ENCODE peak calls at places on chromosomes 2 and 18, in five cellular contexts. One of them, this sample, is unnamed.

GRCh38 chr2:11248-11941 is 34.9 kb downstream of the FAM110C start:
- DNase-seq in anterior cingulate cortex: no peak
- DNase-seq in RPMI7951: no peak
- DNase-seq in breast epithelium: peak
- DNase-seq in activated CD4-positive, alpha-beta T cell treated with anti-CD3 and anti-CD28 coated beads, Interleukin-2, amount 50 U/mL, for 1 hour: peak
- DNase-seq in this sample: peak

GRCh38 chr18:35525795-35526475 is 28.2 kb upstream of the INO80C start:
- DNase-seq in anterior cingulate cortex: no peak
- DNase-seq in RPMI7951: no peak
- DNase-seq in breast epithelium: no peak
- DNase-seq in activated CD4-positive, alpha-beta T cell treated with anti-CD3 and anti-CD28 coated beads, Interleukin-2, amount 50 U/mL, for 1 hour: no peak
- DNase-seq in this sample: no peak

GRCh38 chr2:119702918-119703401 is 24.0 kb downstream of the TMEM177 start:
- DNase-seq in anterior cingulate cortex: peak
- DNase-seq in RPMI7951: peak
- DNase-seq in breast epithelium: peak
- DNase-seq in activated CD4-positive, alpha-beta T cell treated with anti-CD3 and anti-CD28 coated beads, Interleukin-2, amount 50 U/mL, for 1 hour: peak
- DNase-seq in this sample: peak

GRCh38 chr2:233141888-233142287 is 81.7 kb downstream of the INPP5D start:
- DNase-seq in anterior cingulate cortex: no peak
- DNase-seq in RPMI7951: no peak
- DNase-seq in breast epithelium: no peak
- DNase-seq in activated CD4-positive, alpha-beta T cell treated with anti-CD3 and anti-CD28 coated beads, Interleukin-2, amount 50 U/mL, for 1 hour: no peak
- DNase-seq in this sample: no peak

GRCh38 chr18:48862116-48862515 is 88.6 kb downstream of the SMAD7 start:
- DNase-seq in anterior cingulate cortex: no peak
- DNase-seq in RPMI7951: no peak
- DNase-seq in breast epithelium: no peak
- DNase-seq in activated CD4-positive, alpha-beta T cell treated with anti-CD3 and anti-CD28 coated beads, Interleukin-2, amount 50 U/mL, for 1 hour: no peak
- DNase-seq in this sample: no peak

GRCh38 chr2:187390891-187391290 is 57.2 kb downstream of the CALCRL start:
- DNase-seq in anterior cingulate cortex: no peak
- DNase-seq in RPMI7951: peak
- DNase-seq in breast epithelium: no peak
- DNase-seq in activated CD4-positive, alpha-beta T cell treated with anti-CD3 and anti-CD28 coated beads, Interleukin-2, amount 50 U/mL, for 1 hour: no peak
- DNase-seq in this sample: peak

GRCh38 chr2:98601532-98602132 is 6.7 kb downstream of the COA5 start:
- DNase-seq in anterior cingulate cortex: no peak
- DNase-seq in RPMI7951: peak
- DNase-seq in breast epithelium: no peak
- DNase-seq in activated CD4-positive, alpha-beta T cell treated with anti-CD3 and anti-CD28 coated beads, Interleukin-2, amount 50 U/mL, for 1 hour: no peak
- DNase-seq in this sample: peak

GRCh38 chr2:241151934-241152660 is 1.8 kb downstream of the PPP1R7 start:
- DNase-seq in anterior cingulate cortex: no peak
- DNase-seq in RPMI7951: no peak
- DNase-seq in breast epithelium: no peak
- DNase-seq in activated CD4-positive, alpha-beta T cell treated with anti-CD3 and anti-CD28 coated beads, Interleukin-2, amount 50 U/mL, for 1 hour: no peak
- DNase-seq in this sample: peak

GRCh38 chr2:203327582-203327917 is 644 bp upstream of the ABI2 start:
- DNase-seq in anterior cingulate cortex: no peak
- DNase-seq in RPMI7951: no peak
- DNase-seq in breast epithelium: no peak
- DNase-seq in activated CD4-positive, alpha-beta T cell treated with anti-CD3 and anti-CD28 coated beads, Interleukin-2, amount 50 U/mL, for 1 hour: no peak
- DNase-seq in this sample: no peak

GRCh38 chr2:160952462-160952861 is 207.8 kb upstream of the TANK start:
- DNase-seq in anterior cingulate cortex: no peak
- DNase-seq in RPMI7951: no peak
- DNase-seq in breast epithelium: no peak
- DNase-seq in activated CD4-positive, alpha-beta T cell treated with anti-CD3 and anti-CD28 coated beads, Interleukin-2, amount 50 U/mL, for 1 hour: no peak
- DNase-seq in this sample: peak

GRCh38 chr18:57542126-57542525 is 44.4 kb downstream of the FECH start:
- DNase-seq in anterior cingulate cortex: no peak
- DNase-seq in RPMI7951: peak
- DNase-seq in breast epithelium: no peak
- DNase-seq in activated CD4-positive, alpha-beta T cell treated with anti-CD3 and anti-CD28 coated beads, Interleukin-2, amount 50 U/mL, for 1 hour: no peak
- DNase-seq in this sample: no peak

GRCh38 chr2:8089596-8089995 is 592.3 kb upstream of the ID2 start:
- DNase-seq in anterior cingulate cortex: no peak
- DNase-seq in RPMI7951: peak
- DNase-seq in breast epithelium: no peak
- DNase-seq in activated CD4-positive, alpha-beta T cell treated with anti-CD3 and anti-CD28 coated beads, Interleukin-2, amount 50 U/mL, for 1 hour: no peak
- DNase-seq in this sample: no peak

GRCh38 chr18:45449761-45450227 is 165.5 kb upstream of the SLC14A2 start:
- DNase-seq in anterior cingulate cortex: peak
- DNase-seq in RPMI7951: peak
- DNase-seq in breast epithelium: peak
- DNase-seq in activated CD4-positive, alpha-beta T cell treated with anti-CD3 and anti-CD28 coated beads, Interleukin-2, amount 50 U/mL, for 1 hour: no peak
- DNase-seq in this sample: no peak

GRCh38 chr2:143160732-143161707 is 31.8 kb downstream of the ARHGAP15 start:
- DNase-seq in anterior cingulate cortex: no peak
- DNase-seq in RPMI7951: no peak
- DNase-seq in breast epithelium: no peak
- DNase-seq in activated CD4-positive, alpha-beta T cell treated with anti-CD3 and anti-CD28 coated beads, Interleukin-2, amount 50 U/mL, for 1 hour: no peak
- DNase-seq in this sample: no peak

GRCh38 chr2:60075048-60075447 is 478.4 kb downstream of the BCL11A start:
- DNase-seq in anterior cingulate cortex: no peak
- DNase-seq in RPMI7951: no peak
- DNase-seq in breast epithelium: no peak
- DNase-seq in activated CD4-positive, alpha-beta T cell treated with anti-CD3 and anti-CD28 coated beads, Interleukin-2, amount 50 U/mL, for 1 hour: no peak
- DNase-seq in this sample: no peak

GRCh38 chr2:158191569-158191968 is 89.9 kb downstream of the UPP2 start:
- DNase-seq in anterior cingulate cortex: no peak
- DNase-seq in RPMI7951: peak
- DNase-seq in breast epithelium: no peak
- DNase-seq in activated CD4-positive, alpha-beta T cell treated with anti-CD3 and anti-CD28 coated beads, Interleukin-2, amount 50 U/mL, for 1 hour: no peak
- DNase-seq in this sample: no peak

GRCh38 chr2:79511320-79511951 is 1.4 kb upstream of the CTNNA2 start:
- DNase-seq in anterior cingulate cortex: no peak
- DNase-seq in RPMI7951: peak
- DNase-seq in breast epithelium: no peak
- DNase-seq in activated CD4-positive, alpha-beta T cell treated with anti-CD3 and anti-CD28 coated beads, Interleukin-2, amount 50 U/mL, for 1 hour: no peak
- DNase-seq in this sample: no peak

GRCh38 chr2:168371273-168371992 is 84.6 kb upstream of the CERS6 start:
- DNase-seq in anterior cingulate cortex: no peak
- DNase-seq in RPMI7951: no peak
- DNase-seq in breast epithelium: no peak
- DNase-seq in activated CD4-positive, alpha-beta T cell treated with anti-CD3 and anti-CD28 coated beads, Interleukin-2, amount 50 U/mL, for 1 hour: no peak
- DNase-seq in this sample: no peak

GRCh38 chr2:46650556-46651001 is 171.2 kb downstream of the TMEM247 start:
- DNase-seq in anterior cingulate cortex: no peak
- DNase-seq in RPMI7951: peak
- DNase-seq in breast epithelium: peak
- DNase-seq in activated CD4-positive, alpha-beta T cell treated with anti-CD3 and anti-CD28 coated beads, Interleukin-2, amount 50 U/mL, for 1 hour: peak
- DNase-seq in this sample: peak

GRCh38 chr18:43129946-43130523 is 14.6 kb upstream of the RIT2 start:
- DNase-seq in anterior cingulate cortex: no peak
- DNase-seq in RPMI7951: peak
- DNase-seq in breast epithelium: no peak
- DNase-seq in activated CD4-positive, alpha-beta T cell treated with anti-CD3 and anti-CD28 coated beads, Interleukin-2, amount 50 U/mL, for 1 hour: no peak
- DNase-seq in this sample: peak

GRCh38 chr2:38362223-38362622 is 14.8 kb downstream of the ATL2 start:
- DNase-seq in anterior cingulate cortex: no peak
- DNase-seq in RPMI7951: no peak
- DNase-seq in breast epithelium: no peak
- DNase-seq in activated CD4-positive, alpha-beta T cell treated with anti-CD3 and anti-CD28 coated beads, Interleukin-2, amount 50 U/mL, for 1 hour: no peak
- DNase-seq in this sample: no peak

GRCh38 chr2:80515961-80516360 is 211.4 kb upstream of the LRRTM1 start:
- DNase-seq in anterior cingulate cortex: no peak
- DNase-seq in RPMI7951: no peak
- DNase-seq in breast epithelium: no peak
- DNase-seq in activated CD4-positive, alpha-beta T cell treated with anti-CD3 and anti-CD28 coated beads, Interleukin-2, amount 50 U/mL, for 1 hour: no peak
- DNase-seq in this sample: no peak

GRCh38 chr2:127707890-127708648 is 6.8 kb downstream of the SFT2D3 start:
- DNase-seq in anterior cingulate cortex: no peak
- DNase-seq in RPMI7951: peak
- DNase-seq in breast epithelium: no peak
- DNase-seq in activated CD4-positive, alpha-beta T cell treated with anti-CD3 and anti-CD28 coated beads, Interleukin-2, amount 50 U/mL, for 1 hour: no peak
- DNase-seq in this sample: peak

GRCh38 chr2:128464456-128464855 is 145.8 kb upstream of the HS6ST1 start:
- DNase-seq in anterior cingulate cortex: no peak
- DNase-seq in RPMI7951: no peak
- DNase-seq in breast epithelium: no peak
- DNase-seq in activated CD4-positive, alpha-beta T cell treated with anti-CD3 and anti-CD28 coated beads, Interleukin-2, amount 50 U/mL, for 1 hour: no peak
- DNase-seq in this sample: peak

GRCh38 chr2:233764264-233764663 is 4.2 kb downstream of the UGT1A1 start:
- DNase-seq in anterior cingulate cortex: no peak
- DNase-seq in RPMI7951: peak
- DNase-seq in breast epithelium: no peak
- DNase-seq in activated CD4-positive, alpha-beta T cell treated with anti-CD3 and anti-CD28 coated beads, Interleukin-2, amount 50 U/mL, for 1 hour: no peak
- DNase-seq in this sample: no peak

GRCh38 chr2:19754907-19755306 is 146.9 kb downstream of the TTC32 start:
- DNase-seq in anterior cingulate cortex: no peak
- DNase-seq in RPMI7951: peak
- DNase-seq in breast epithelium: peak
- DNase-seq in activated CD4-positive, alpha-beta T cell treated with anti-CD3 and anti-CD28 coated beads, Interleukin-2, amount 50 U/mL, for 1 hour: no peak
- DNase-seq in this sample: no peak

GRCh38 chr2:98909381-98910211 is 26.4 kb downstream of the CRACDL start:
- DNase-seq in anterior cingulate cortex: no peak
- DNase-seq in RPMI7951: peak
- DNase-seq in breast epithelium: peak
- DNase-seq in activated CD4-positive, alpha-beta T cell treated with anti-CD3 and anti-CD28 coated beads, Interleukin-2, amount 50 U/mL, for 1 hour: no peak
- DNase-seq in this sample: peak

GRCh38 chr2:179137191-179137590 is 87.3 kb upstream of the CCDC141 start:
- DNase-seq in anterior cingulate cortex: no peak
- DNase-seq in RPMI7951: no peak
- DNase-seq in breast epithelium: no peak
- DNase-seq in activated CD4-positive, alpha-beta T cell treated with anti-CD3 and anti-CD28 coated beads, Interleukin-2, amount 50 U/mL, for 1 hour: no peak
- DNase-seq in this sample: no peak

GRCh38 chr2:205771063-205771462 is 88.8 kb downstream of the NRP2 start:
- DNase-seq in anterior cingulate cortex: no peak
- DNase-seq in RPMI7951: no peak
- DNase-seq in breast epithelium: no peak
- DNase-seq in activated CD4-positive, alpha-beta T cell treated with anti-CD3 and anti-CD28 coated beads, Interleukin-2, amount 50 U/mL, for 1 hour: no peak
- DNase-seq in this sample: peak

GRCh38 chr2:39948016-39948719 is 169.1 kb upstream of the THUMPD2 start:
- DNase-seq in anterior cingulate cortex: no peak
- DNase-seq in RPMI7951: no peak
- DNase-seq in breast epithelium: no peak
- DNase-seq in activated CD4-positive, alpha-beta T cell treated with anti-CD3 and anti-CD28 coated beads, Interleukin-2, amount 50 U/mL, for 1 hour: no peak
- DNase-seq in this sample: no peak

GRCh38 chr2:158664987-158665386 is 130.1 kb upstream of the DAPL1 start:
- DNase-seq in anterior cingulate cortex: no peak
- DNase-seq in RPMI7951: no peak
- DNase-seq in breast epithelium: no peak
- DNase-seq in activated CD4-positive, alpha-beta T cell treated with anti-CD3 and anti-CD28 coated beads, Interleukin-2, amount 50 U/mL, for 1 hour: no peak
- DNase-seq in this sample: no peak

GRCh38 chr18:51051105-51051712 is 21.2 kb downstream of the SMAD4 start:
- DNase-seq in anterior cingulate cortex: no peak
- DNase-seq in RPMI7951: peak
- DNase-seq in breast epithelium: no peak
- DNase-seq in activated CD4-positive, alpha-beta T cell treated with anti-CD3 and anti-CD28 coated beads, Interleukin-2, amount 50 U/mL, for 1 hour: no peak
- DNase-seq in this sample: peak

GRCh38 chr18:13220326-13220991 is 1.9 kb downstream of the LDLRAD4 start:
- DNase-seq in anterior cingulate cortex: no peak
- DNase-seq in RPMI7951: no peak
- DNase-seq in breast epithelium: no peak
- DNase-seq in activated CD4-positive, alpha-beta T cell treated with anti-CD3 and anti-CD28 coated beads, Interleukin-2, amount 50 U/mL, for 1 hour: no peak
- DNase-seq in this sample: no peak

GRCh38 chr2:190881480-190882326 is 1.1 kb downstream of the GLS start:
- DNase-seq in anterior cingulate cortex: no peak
- DNase-seq in RPMI7951: peak
- DNase-seq in breast epithelium: peak
- DNase-seq in activated CD4-positive, alpha-beta T cell treated with anti-CD3 and anti-CD28 coated beads, Interleukin-2, amount 50 U/mL, for 1 hour: peak
- DNase-seq in this sample: peak

GRCh38 chr18:31217455-31217854 is 54.8 kb upstream of the DSC1 start:
- DNase-seq in anterior cingulate cortex: no peak
- DNase-seq in RPMI7951: no peak
- DNase-seq in breast epithelium: no peak
- DNase-seq in activated CD4-positive, alpha-beta T cell treated with anti-CD3 and anti-CD28 coated beads, Interleukin-2, amount 50 U/mL, for 1 hour: no peak
- DNase-seq in this sample: no peak

GRCh38 chr2:71256421-71256820 is 29.5 kb upstream of the PAIP2B start:
- DNase-seq in anterior cingulate cortex: peak
- DNase-seq in RPMI7951: peak
- DNase-seq in breast epithelium: no peak
- DNase-seq in activated CD4-positive, alpha-beta T cell treated with anti-CD3 and anti-CD28 coated beads, Interleukin-2, amount 50 U/mL, for 1 hour: no peak
- DNase-seq in this sample: no peak